ENCODE peak calls at places on chromosomes 6 and 20, in seven cellular contexts. S is activated CD8-positive, alpha-beta T cell treated with anti-CD3 and anti-CD28 coated beads for 36 hours; V is heart left ventricle; F is heart right ventricle; H is astrocyte; K is foreskin fibroblast; A is AG04449. X is an unnamed sample.

GRCh38 chr20:24627926-24628325 is 158.5 kb downstream of the SYNDIG1 start:
- DNase-seq in V (no peak), K (no peak), A (no peak), H (no peak), S (no peak), F (no peak), X (no peak)

GRCh38 chr6:37540390-37540789 is 40.7 kb upstream of the CCDC167 start:
- DNase-seq in V (no peak), S (no peak), K (no peak), H (no peak), F (no peak), A (no peak), X (no peak)

GRCh38 chr6:49668083-49668511 is 31.5 kb upstream of the RHAG start:
- DNase-seq in F (no peak), H (no peak), A (no peak), V (no peak), S (no peak), K (no peak), X (no peak)

GRCh38 chr6:160804639-160805038 is 102.6 kb downstream of the PLG start:
- DNase-seq in A (no peak), H (no peak), K (no peak), F (no peak), S (no peak), V (no peak), X (no peak)

GRCh38 chr6:106882133-106882532 is 92.4 kb downstream of the CD24 start:
- DNase-seq in K (no peak), H (no peak), S (no peak), F (no peak), A (no peak), V (no peak), X (no peak)

GRCh38 chr6:99119109-99120031 is 171.6 kb upstream of the FBXL4 start:
- DNase-seq in H (peak), V (no peak), S (peak), K (peak), F (no peak), A (no peak), X (peak)

GRCh38 chr6:74598473-74599393 is 607.1 kb downstream of the COL12A1 start:
- DNase-seq in V (no peak), S (no peak), F (no peak), H (peak), K (peak), A (no peak), X (no peak)

GRCh38 chr6:41695825-41696224 is 39.6 kb downstream of the TFEB start:
- DNase-seq in H (no peak), V (no peak), F (no peak), K (no peak), S (no peak), A (no peak), X (no peak)

GRCh38 chr6:156988276-156989158 is 211.3 kb downstream of the ARID1B start:
- DNase-seq in V (no peak), K (no peak), F (no peak), H (peak), S (peak), A (no peak), X (peak)

GRCh38 chr20:47506335-47506734 is 4.6 kb downstream of the NCOA3 start:
- DNase-seq in H (no peak), K (no peak), A (no peak), F (no peak), S (no peak), V (no peak), X (no peak)

GRCh38 chr6:83908813-83909212 is 49.3 kb downstream of the CYB5R4 start:
- DNase-seq in K (no peak), V (no peak), F (no peak), A (no peak), S (no peak), H (peak), X (no peak)

GRCh38 chr20:48769111-48769879 is 58.5 kb downstream of the PREX1 start:
- DNase-seq in F (no peak), H (peak), V (no peak), S (peak), A (no peak), K (no peak), X (peak)

DNA sequence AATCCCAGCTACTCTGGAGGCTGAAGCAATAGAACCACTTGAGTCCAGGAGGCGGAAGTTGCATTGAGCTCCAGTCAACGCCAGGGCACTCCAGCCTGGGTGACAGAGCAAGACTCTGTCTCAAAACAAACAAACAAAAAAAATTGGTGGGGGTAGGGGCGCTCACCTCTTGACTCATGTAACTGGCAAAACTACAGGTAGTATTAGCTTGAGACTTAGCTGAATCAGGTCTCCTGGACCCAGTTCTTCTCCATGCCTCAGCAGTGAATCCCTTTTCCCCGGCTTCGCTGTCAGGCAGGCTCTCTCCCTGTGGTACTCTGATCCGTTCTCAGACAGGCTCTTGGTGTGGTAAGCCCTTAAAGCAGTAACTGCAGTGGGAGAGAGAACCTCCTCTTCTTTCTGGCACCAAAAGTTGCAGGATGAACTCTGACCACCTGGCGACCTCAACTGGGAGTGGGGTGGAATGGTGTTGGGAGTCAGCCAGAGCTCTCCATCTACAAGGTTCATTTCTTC is 12.9 kb downstream of the SLC9A8 start:
- DNase-seq in K (no peak), V (no peak), H (no peak), F (no peak), S (no peak), A (no peak), X (no peak)
- TF ChIP-seq CTCF in K (no peak), V (no peak), H (no peak), F (no peak), S (no peak), A (no peak), X (no peak)

DNA sequence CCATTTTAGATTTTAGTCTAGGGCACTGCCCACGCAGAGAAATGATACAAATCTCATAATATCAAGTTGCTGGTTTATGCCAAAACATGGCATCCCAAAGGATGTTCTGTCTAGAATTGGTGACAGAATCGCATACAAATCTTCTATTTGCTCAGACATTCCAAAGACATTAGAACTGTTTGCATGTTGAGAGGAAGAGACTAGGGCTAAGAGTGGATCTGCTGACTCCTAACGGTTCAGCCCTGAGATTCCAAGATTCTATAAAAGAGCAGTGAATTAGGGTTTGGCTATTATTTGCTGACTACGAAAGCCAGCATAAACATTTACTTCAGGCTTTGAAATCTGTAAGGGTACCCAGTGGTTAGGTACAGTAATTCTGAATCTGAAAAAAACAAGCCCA is 3.6 kb downstream of the EPB41L2 start:
- DNase-seq in S (no peak), F (no peak), K (peak), V (no peak), H (peak), A (peak), X (no peak)
- TF ChIP-seq CTCF in S (no peak), F (peak), K (peak), V (no peak), H (no peak), A (peak), X (no peak)

GRCh38 chr6:30171677-30172471 is 8.5 kb downstream of the TRIM15 start:
- DNase-seq in F (no peak), K (peak), A (no peak), H (no peak), V (no peak), S (peak), X (peak)
- TF ChIP-seq CTCF in F (no peak), K (no peak), A (no peak), H (no peak), V (no peak), S (no peak), X (no peak)

GRCh38 chr6:149636116-149636515 is 12.4 kb downstream of the KATNA1 start:
- DNase-seq in F (no peak), V (no peak), A (no peak), S (no peak), K (no peak), H (no peak), X (no peak)
- TF ChIP-seq CTCF in F (no peak), V (no peak), A (no peak), S (no peak), K (no peak), H (no peak), X (no peak)

DNA sequence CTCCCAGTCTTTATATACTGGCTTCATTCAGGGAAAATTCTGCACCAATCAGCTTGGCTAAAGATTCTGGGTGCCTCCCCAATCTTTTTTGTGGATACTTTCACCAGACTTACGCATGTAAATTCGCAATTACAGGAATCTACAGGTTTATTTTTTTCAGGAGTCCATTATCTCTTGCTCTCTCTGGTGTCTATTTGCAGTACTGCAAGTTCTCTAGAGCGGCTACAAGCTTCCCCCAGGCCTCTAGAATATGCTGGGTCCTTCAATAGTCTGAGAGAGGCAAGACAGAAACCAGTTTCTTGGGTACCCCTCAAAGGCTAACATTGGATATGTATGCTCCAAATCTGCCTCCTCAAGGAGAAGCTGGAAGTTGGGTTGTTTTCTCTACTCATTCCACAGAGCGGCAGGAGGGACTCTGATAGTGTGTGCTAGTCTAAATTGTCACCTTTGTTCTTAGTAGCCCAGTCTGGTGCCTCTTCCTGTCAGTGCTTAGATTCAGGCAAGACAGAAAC is 58.5 kb downstream of the SUN5 start:
- DNase-seq in V (no peak), K (peak), S (peak), A (peak), F (no peak), H (no peak), X (peak)
- TF ChIP-seq CTCF in V (peak), K (peak), S (peak), A (peak), F (peak), H (peak), X (peak)

GRCh38 chr6:144090384-144090783 is 5.0 kb downstream of the SF3B5 start:
- DNase-seq in F (no peak), S (no peak), V (no peak), H (no peak), A (no peak), K (no peak), X (no peak)
- TF ChIP-seq CTCF in F (no peak), S (peak), V (no peak), H (no peak), A (no peak), K (peak), X (no peak)

DNA sequence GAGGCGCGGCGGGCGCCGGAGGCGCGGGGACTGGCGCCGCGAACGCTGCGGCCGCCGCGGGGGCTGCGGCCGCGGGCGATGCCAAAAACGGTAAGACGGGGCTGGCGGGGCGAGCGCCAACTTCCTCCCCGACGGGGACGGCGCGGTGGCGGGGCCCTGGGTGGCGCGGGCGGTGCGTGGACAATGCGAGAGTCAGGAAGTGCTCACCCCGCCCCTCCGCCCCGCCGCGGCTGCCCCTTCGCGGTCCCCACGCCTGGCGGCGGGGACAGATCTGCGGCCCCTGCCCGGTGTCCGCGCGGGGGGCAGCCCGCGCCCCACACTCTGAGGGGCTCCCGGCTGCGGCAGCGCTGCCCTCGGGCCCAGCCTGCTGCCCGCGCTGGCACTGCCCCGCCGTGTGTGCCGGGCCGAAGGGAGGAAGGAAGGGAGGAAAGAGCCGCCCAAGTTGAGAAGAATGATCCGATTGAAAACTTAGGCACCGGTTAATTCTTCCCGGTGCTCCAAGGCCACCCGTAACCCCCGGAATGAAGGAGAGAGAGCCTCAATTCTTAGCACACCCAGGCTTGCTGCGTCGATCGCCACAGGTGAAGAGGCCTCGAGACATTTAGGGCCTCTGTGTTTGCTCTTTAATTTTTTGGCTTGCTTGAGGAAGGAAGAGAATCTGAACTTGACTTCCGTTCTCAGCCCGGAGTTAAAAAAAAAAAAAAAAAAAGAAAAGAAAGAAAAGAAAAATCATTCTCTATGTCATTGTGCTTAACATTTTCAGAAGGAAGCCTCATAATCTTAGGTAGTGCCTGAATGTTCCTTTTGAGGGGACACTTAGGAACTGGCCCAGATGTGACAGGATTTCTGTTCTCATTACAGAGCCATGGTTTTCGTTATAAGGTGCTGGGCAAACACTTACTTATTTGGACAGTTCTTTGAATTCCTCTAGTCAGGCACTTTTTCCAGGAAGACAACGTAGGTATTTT is 982 bp downstream of the HECA start:
- DNase-seq in F (peak), K (no peak), A (no peak), H (no peak), S (peak), V (peak), X (peak)
- TF ChIP-seq CTCF in F (peak), K (no peak), A (peak), H (no peak), S (no peak), V (peak), X (no peak)

X was measured in NB4.